ENCODE peak calls at places on chromosomes 7 and 10, in seven cellular contexts. I, A, G, J, Y, V and C are unnamed samples.

GRCh38 chr10:35633006-35633980 is 8.8 kb downstream of the FZD8 start:
- DNase-seq in Y (no peak), J (no peak), I (no peak), G (no peak), A (peak), V (no peak), C (no peak)

GRCh38 chr10:114856544-114857287 is 35.1 kb downstream of the FHIP2A start:
- DNase-seq in V (no peak), G (no peak), A (no peak), Y (peak), J (no peak), I (peak), C (no peak)

GRCh38 chr7:151696738-151697514 is 177.2 kb upstream of the RHEB start:
- DNase-seq in G (no peak), I (no peak), J (no peak), V (no peak), Y (no peak), A (no peak), C (no peak)

GRCh38 chr10:48604408-48605263 is at the start of gene ARHGAP22:
- DNase-seq in V (no peak), Y (no peak), I (no peak), G (no peak), A (no peak), J (no peak), C (no peak)

GRCh38 chr10:116197961-116198360 is 75.0 kb downstream of the GFRA1 start:
- DNase-seq in A (no peak), I (no peak), V (no peak), G (no peak), J (no peak), Y (no peak), C (no peak)

GRCh38 chr7:127137146-127137545 is 115.6 kb downstream of the GRM8 start:
- DNase-seq in G (no peak), I (no peak), Y (no peak), A (no peak), V (no peak), J (no peak), C (no peak)

GRCh38 chr10:70476249-70477035 is 2.1 kb upstream of the PALD1 start:
- DNase-seq in J (no peak), A (no peak), Y (no peak), I (no peak), G (no peak), V (no peak), C (no peak)

GRCh38 chr10:93999401-93999851 is 5.7 kb downstream of the PLCE1 start:
- DNase-seq in J (no peak), A (no peak), V (no peak), Y (peak), G (no peak), I (peak), C (no peak)

GRCh38 chr10:29600067-29600466 is 34.7 kb downstream of the SVIL start:
- DNase-seq in I (no peak), J (no peak), G (no peak), V (no peak), Y (no peak), A (no peak), C (no peak)

GRCh38 chr10:113297226-113297625 is 255.6 kb upstream of the HABP2 start:
- DNase-seq in Y (no peak), V (no peak), J (no peak), G (no peak), I (no peak), A (no peak), C (no peak)